ENCODE peak calls at places on chromosomes 4 and X, in nine cellular contexts. X is activated CD4-positive, alpha-beta memory T cell treated with anti-CD3 and anti-CD28 coated beads, Interleukin-2, amount 10 ng/mL, durations not matched to agents 7 days and 5 days; M is head of caudate nucleus; K is substantia nigra; A is heart right ventricle; F is AG08395; B is T-helper 1 cell; T is memory B cell; P is pons. R is an unnamed sample.

GRCh38 chr4:85084371-85085170 is 118.1 kb upstream of the WDFY3 start:
- DNase-seq in X (no peak), M (no peak), K (peak; percentile 1), A (peak; percentile 55), F (peak; percentile 31), B (no peak), T (peak; percentile 57), P (peak; percentile 90), R (peak; percentile 57)

GRCh38 chrX:136170109-136170800 is 22.9 kb downstream of the FHL1 start:
- DNase-seq in X (no peak), M (no peak), K (no peak), A (peak; percentile 37), F (no peak), B (no peak), T (no peak), P (peak; percentile 36), R (no peak)

GRCh38 chr4:6391852-6392188 is 80.6 kb downstream of the PPP2R2C start:
- DNase-seq in X (no peak), M (no peak), K (no peak), A (no peak), F (no peak), B (no peak), T (no peak), P (no peak), R (no peak)

GRCh38 chrX:46628406-46629371 is 55.1 kb downstream of the CHST7 start:
- DNase-seq in X (no peak), M (no peak), K (no peak), A (peak; percentile 25), F (peak; percentile 36), B (no peak), T (no peak), P (peak; percentile 54), R (peak; percentile 25)

GRCh38 chr4:85005865-85006377 is 39.4 kb upstream of the WDFY3 start:
- DNase-seq in X (no peak), M (no peak), K (no peak), A (no peak), F (peak; percentile 90), B (no peak), T (no peak), P (no peak), R (no peak)

GRCh38 chrX:16552546-16552945 is 97.4 kb upstream of the S100G start:
- DNase-seq in X (no peak), M (no peak), K (no peak), A (no peak), F (peak; percentile 13), B (no peak), T (no peak), P (no peak), R (no peak)

GRCh38 chr4:94934864-94935263 is 177.1 kb downstream of the BMPR1B start:
- DNase-seq in X (no peak), M (no peak), K (no peak), A (no peak), F (no peak), B (no peak), T (no peak), P (no peak), R (no peak)

GRCh38 chrX:139766545-139766983 is 58.6 kb upstream of the MCF2 start:
- DNase-seq in X (peak; percentile 58), M (no peak), K (no peak), A (no peak), F (no peak), B (peak; percentile 1), T (no peak), P (no peak), R (no peak)

GRCh38 chr4:121018543-121018942 is 53.8 kb downstream of the NDNF start:
- DNase-seq in X (no peak), M (no peak), K (no peak), A (no peak), F (no peak), B (no peak), T (no peak), P (no peak), R (no peak)

GRCh38 chrX:40105016-40105790 is 7.4 kb upstream of the BCOR start:
- DNase-seq in X (peak; percentile 46), M (no peak), K (peak; percentile 30), A (peak; percentile 33), F (no peak), B (no peak), T (no peak), P (no peak), R (no peak)

GRCh38 chrX:118901991-118902390 is 72.4 kb upstream of the LONRF3 start:
- DNase-seq in X (no peak), M (no peak), K (no peak), A (no peak), F (no peak), B (no peak), T (no peak), P (no peak), R (no peak)

GRCh38 chr4:177612684-177613083 is 170.4 kb upstream of the AGA start:
- DNase-seq in X (no peak), M (no peak), K (no peak), A (no peak), F (no peak), B (no peak), T (no peak), P (no peak), R (no peak)

GRCh38 chr4:16582526-16582925 is 315.9 kb downstream of the LDB2 start:
- DNase-seq in X (no peak), M (no peak), K (no peak), A (no peak), F (no peak), B (no peak), T (no peak), P (no peak), R (no peak)

GRCh38 chr4:187236491-187236890 is 512.8 kb upstream of the FAT1 start:
- DNase-seq in X (no peak), M (no peak), K (no peak), A (no peak), F (peak; percentile 72), B (no peak), T (no peak), P (no peak), R (no peak)

GRCh38 chrX:153725039-153725831 is 579 bp downstream of the ABCD1 start:
- DNase-seq in X (no peak), M (no peak), K (no peak), A (no peak), F (no peak), B (peak; percentile 15), T (no peak), P (no peak), R (no peak)

GRCh38 chr4:140098481-140099132 is 55.4 kb downstream of the MAML3 start:
- DNase-seq in X (no peak), M (no peak), K (no peak), A (peak; percentile 38), F (peak; percentile 46), B (no peak), T (no peak), P (peak; percentile 87), R (peak; percentile 75)

GRCh38 chr4:71229477-71230257 is 109.2 kb upstream of the SLC4A4 start:
- DNase-seq in X (no peak), M (peak; percentile 69), K (peak; percentile 15), A (no peak), F (peak; percentile 77), B (no peak), T (no peak), P (peak; percentile 81), R (peak; percentile 73)

GRCh38 chr4:7771056-7771455 is 168.6 kb downstream of the AFAP1 start:
- DNase-seq in X (peak; percentile 47), M (peak; percentile 84), K (no peak), A (no peak), F (no peak), B (peak; percentile 26), T (no peak), P (no peak), R (no peak)

GRCh38 chr4:174320501-174321199 is 36.9 kb downstream of the CEP44 start:
- DNase-seq in X (no peak), M (no peak), K (no peak), A (no peak), F (no peak), B (no peak), T (no peak), P (no peak), R (no peak)

GRCh38 chr4:75142850-75143249 is 209.9 kb downstream of the PARM1 start:
- DNase-seq in X (no peak), M (no peak), K (no peak), A (no peak), F (no peak), B (no peak), T (no peak), P (no peak), R (no peak)

GRCh38 chrX:23103546-23103945 is 103.8 kb downstream of the DDX53 start:
- DNase-seq in X (no peak), M (no peak), K (no peak), A (no peak), F (no peak), B (no peak), T (no peak), P (no peak), R (no peak)